ENCODE peak calls at places on chromosome X, in four cellular contexts. C, E, J and F are unnamed samples.
A peak's percentile ranks its signal among the peaks of the same experiment; 100 is the strongest.

GRCh38 chrX:75546724-75547123 is 23.9 kb upstream of the ZDHHC15 start:
- DNase-seq in E (no peak), J (no peak), C (no peak), F (no peak)

GRCh38 chrX:141467442-141467841 is 117.1 kb downstream of the SPANXA1 start:
- DNase-seq in C (no peak), E (no peak), J (no peak), F (no peak)

GRCh38 chrX:2503591-2504500 is 3.1 kb upstream of the DHRSX start:
- DNase-seq in J (no peak), C (no peak), E (no peak), F (no peak)

GRCh38 chrX:3962511-3963350 is 249.3 kb upstream of the PRKX start:
- DNase-seq in E (no peak), J (peak; percentile 61), C (peak; percentile 75), F (peak; percentile 28)

GRCh38 chrX:97315939-97316338 is 432.2 kb downstream of the RPA4 start:
- DNase-seq in E (no peak), C (no peak), J (no peak), F (no peak)

GRCh38 chrX:150968862-150969720 is 14.0 kb upstream of the HMGB3 start:
- DNase-seq in C (no peak), E (peak; percentile 52), J (no peak), F (no peak)

GRCh38 chrX:81021478-81021877 is 180.2 kb downstream of the HMGN5 start:
- DNase-seq in J (no peak), E (no peak), C (no peak), F (no peak)

GRCh38 chrX:19347916-19348315 is 4.2 kb downstream of the PDHA1 start:
- DNase-seq in C (no peak), E (no peak), J (no peak), F (no peak)

GRCh38 chrX:46912673-46913491 is 661 bp downstream of the JADE3 start:
- DNase-seq in C (peak; percentile 82), E (peak; percentile 56), J (peak; percentile 71), F (peak; percentile 27)

GRCh38 chrX:11666180-11666579 is 460 bp upstream of the ARHGAP6 start:
- DNase-seq in C (peak; percentile 37), J (peak; percentile 42), E (no peak), F (no peak)

GRCh38 chrX:16807976-16808542 is 21.8 kb downstream of the TXLNG start:
- DNase-seq in E (no peak), C (no peak), J (peak; percentile 88), F (peak; percentile 94)

GRCh38 chrX:109774706-109775105 is 41.6 kb upstream of the ACSL4 start:
- DNase-seq in E (no peak), C (no peak), J (peak; percentile 44), F (peak; percentile 78)

GRCh38 chrX:31124536-31124935 is 52.7 kb upstream of the FTHL17 start:
- DNase-seq in J (no peak), E (no peak), C (peak; percentile 55), F (no peak)

GRCh38 chrX:135596495-135596894 is 76.0 kb downstream of the INTS6L start:
- DNase-seq in E (peak; percentile 51), C (peak; percentile 7), J (peak; percentile 61), F (peak; percentile 26)

GRCh38 chrX:68186552-68187262 is 246.6 kb downstream of the OPHN1 start:
- DNase-seq in C (no peak), E (no peak), J (no peak), F (peak; percentile 6)

GRCh38 chrX:13092455-13092941 is 48.1 kb upstream of the FAM9C start:
- DNase-seq in E (no peak), C (no peak), J (no peak), F (no peak)

GRCh38 chrX:267771-268261 is 13.4 kb upstream of the PLCXD1 start:
- DNase-seq in J (no peak), E (no peak), C (no peak), F (no peak)

GRCh38 chrX:130789793-130790192 is 113.2 kb downstream of the ENOX2 start:
- DNase-seq in J (no peak), E (no peak), C (no peak), F (no peak)

GRCh38 chrX:54479471-54480122 is 16.4 kb downstream of the FGD1 start:
- DNase-seq in J (no peak), C (no peak), E (no peak), F (no peak)

GRCh38 chrX:71095555-71095970 is at the start of gene FOXO4:
- DNase-seq in E (peak; percentile 86), J (peak; percentile 92), C (peak; percentile 84), F (peak; percentile 82)

GRCh38 chrX:103687073-103687695 is 685 bp upstream of the MORF4L2 start:
- DNase-seq in J (peak; percentile 85), C (peak; percentile 91), E (peak; percentile 90), F (peak; percentile 83)

GRCh38 chrX:9832811-9833210 is 46.6 kb downstream of the SHROOM2 start:
- DNase-seq in E (no peak), C (no peak), J (no peak), F (no peak)

GRCh38 chrX:150508461-150509367 is 59.7 kb upstream of the MTM1 start:
- DNase-seq in J (no peak), C (no peak), E (no peak), F (peak; percentile 16)

GRCh38 chrX:46758163-46758955 is 559 bp downstream of the SLC9A7 start:
- DNase-seq in C (no peak), J (peak; percentile 39), E (no peak), F (peak; percentile 3)

GRCh38 chrX:132622130-132622529 is 133.3 kb upstream of the MBNL3 start:
- DNase-seq in J (peak; percentile 25), C (no peak), E (no peak), F (peak; percentile 50)

GRCh38 chrX:44432641-44433040 is 89.2 kb upstream of the EFHC2 start:
- DNase-seq in J (no peak), E (no peak), C (no peak), F (peak; percentile 28)

GRCh38 chrX:1300449-1300848 is 31.8 kb downstream of the CSF2RA start:
- DNase-seq in J (no peak), E (no peak), C (no peak), F (no peak)

GRCh38 chrX:110415440-110416167 is 57.0 kb downstream of the RTL9 start:
- DNase-seq in J (no peak), E (no peak), C (no peak), F (no peak)

GRCh38 chrX:17542123-17542522 is 167.1 kb downstream of the NHS start:
- DNase-seq in C (no peak), J (no peak), E (no peak), F (no peak)

GRCh38 chrX:2608638-2609430 is 82.3 kb upstream of the CD99 start:
- DNase-seq in E (peak; percentile 96), J (peak; percentile 93), C (no peak), F (peak; percentile 85)

GRCh38 chrX:2446815-2447214 is 54.0 kb downstream of the DHRSX start:
- DNase-seq in J (no peak), E (no peak), C (no peak), F (no peak)

GRCh38 chrX:71652405-71652804 is 14.9 kb upstream of the LOC101059915 start:
- DNase-seq in E (no peak), J (peak; percentile 72), C (peak; percentile 26), F (peak; percentile 48)

GRCh38 chrX:127112726-127113125 is 293.2 kb downstream of the PRR32 start:
- DNase-seq in E (no peak), J (no peak), C (no peak), F (no peak)

GRCh38 chrX:13120017-13120416 is 75.6 kb upstream of the FAM9C start:
- DNase-seq in C (no peak), E (no peak), J (no peak), F (peak; percentile 66)